ENCODE peak calls at places on chromosomes 3 and 15, in ten cellular contexts. One of them, this sample, is unnamed.

GRCh38 chr3:137509354-137510045 is 254.6 kb upstream of the SOX14 start:
- DNase-seq in CD4-positive, alpha-beta T cell: no peak
- DNase-seq in RWPE1: no peak
- DNase-seq in pancreas: no peak
- DNase-seq in cardiac muscle cell: no peak
- DNase-seq in C1 segment of cervical spinal cord: no peak
- DNase-seq in lower lobe of right lung: no peak
- DNase-seq in activated naive CD4-positive, alpha-beta T cell: no peak
- DNase-seq in HT-29: no peak
- DNase-seq in left kidney: peak
- DNase-seq in this sample: peak

GRCh38 chr15:32692286-32692685 is 25.5 kb upstream of the GREM1 start:
- DNase-seq in left kidney: no peak
- DNase-seq in RWPE1: no peak
- DNase-seq in CD4-positive, alpha-beta T cell: no peak
- DNase-seq in C1 segment of cervical spinal cord: no peak
- DNase-seq in cardiac muscle cell: no peak
- DNase-seq in HT-29: no peak
- DNase-seq in pancreas: no peak
- DNase-seq in lower lobe of right lung: no peak
- DNase-seq in activated naive CD4-positive, alpha-beta T cell: no peak
- DNase-seq in this sample: no peak

GRCh38 chr3:33386631-33387030 is 53.6 kb downstream of the UBP1 start:
- DNase-seq in lower lobe of right lung: no peak
- DNase-seq in RWPE1: no peak
- DNase-seq in pancreas: no peak
- DNase-seq in left kidney: no peak
- DNase-seq in HT-29: no peak
- DNase-seq in C1 segment of cervical spinal cord: no peak
- DNase-seq in CD4-positive, alpha-beta T cell: no peak
- DNase-seq in activated naive CD4-positive, alpha-beta T cell: no peak
- DNase-seq in cardiac muscle cell: no peak
- DNase-seq in this sample: no peak

GRCh38 chr3:152405915-152406802 is 137.4 kb downstream of the MBNL1 start:
- DNase-seq in left kidney: peak
- DNase-seq in C1 segment of cervical spinal cord: no peak
- DNase-seq in CD4-positive, alpha-beta T cell: no peak
- DNase-seq in RWPE1: peak
- DNase-seq in activated naive CD4-positive, alpha-beta T cell: no peak
- DNase-seq in cardiac muscle cell: peak
- DNase-seq in HT-29: no peak
- DNase-seq in pancreas: no peak
- DNase-seq in lower lobe of right lung: no peak
- DNase-seq in this sample: no peak

GRCh38 chr3:126149960-126150515 is 30.3 kb downstream of the ALDH1L1 start:
- DNase-seq in HT-29: no peak
- DNase-seq in lower lobe of right lung: peak
- DNase-seq in pancreas: no peak
- DNase-seq in left kidney: no peak
- DNase-seq in activated naive CD4-positive, alpha-beta T cell: no peak
- DNase-seq in cardiac muscle cell: no peak
- DNase-seq in C1 segment of cervical spinal cord: no peak
- DNase-seq in CD4-positive, alpha-beta T cell: no peak
- DNase-seq in RWPE1: no peak
- DNase-seq in this sample: no peak

GRCh38 chr3:14864131-14864530 is 45.4 kb downstream of the FGD5 start:
- DNase-seq in left kidney: no peak
- DNase-seq in lower lobe of right lung: no peak
- DNase-seq in pancreas: no peak
- DNase-seq in HT-29: no peak
- DNase-seq in activated naive CD4-positive, alpha-beta T cell: no peak
- DNase-seq in CD4-positive, alpha-beta T cell: no peak
- DNase-seq in RWPE1: no peak
- DNase-seq in C1 segment of cervical spinal cord: no peak
- DNase-seq in cardiac muscle cell: no peak
- DNase-seq in this sample: no peak

GRCh38 chr3:13879946-13880810 is at the start of gene WNT7A:
- DNase-seq in HT-29: no peak
- DNase-seq in lower lobe of right lung: no peak
- DNase-seq in left kidney: peak
- DNase-seq in cardiac muscle cell: peak
- DNase-seq in activated naive CD4-positive, alpha-beta T cell: peak
- DNase-seq in CD4-positive, alpha-beta T cell: peak
- DNase-seq in C1 segment of cervical spinal cord: peak
- DNase-seq in RWPE1: peak
- DNase-seq in pancreas: no peak
- DNase-seq in this sample: peak

GRCh38 chr15:46917853-46918252 is 799.5 kb upstream of the SEMA6D start:
- DNase-seq in activated naive CD4-positive, alpha-beta T cell: no peak
- DNase-seq in cardiac muscle cell: no peak
- DNase-seq in pancreas: no peak
- DNase-seq in CD4-positive, alpha-beta T cell: no peak
- DNase-seq in C1 segment of cervical spinal cord: no peak
- DNase-seq in left kidney: no peak
- DNase-seq in HT-29: no peak
- DNase-seq in RWPE1: no peak
- DNase-seq in lower lobe of right lung: no peak
- DNase-seq in this sample: no peak

GRCh38 chr15:90570643-90571042 is 40.9 kb downstream of the CRTC3 start:
- DNase-seq in lower lobe of right lung: no peak
- DNase-seq in activated naive CD4-positive, alpha-beta T cell: no peak
- DNase-seq in left kidney: no peak
- DNase-seq in C1 segment of cervical spinal cord: no peak
- DNase-seq in pancreas: no peak
- DNase-seq in cardiac muscle cell: no peak
- DNase-seq in RWPE1: no peak
- DNase-seq in CD4-positive, alpha-beta T cell: no peak
- DNase-seq in HT-29: no peak
- DNase-seq in this sample: no peak

GRCh38 chr3:146159037-146159436 is 1.9 kb downstream of the PLOD2 start:
- DNase-seq in RWPE1: no peak
- DNase-seq in left kidney: no peak
- DNase-seq in cardiac muscle cell: no peak
- DNase-seq in HT-29: no peak
- DNase-seq in activated naive CD4-positive, alpha-beta T cell: no peak
- DNase-seq in CD4-positive, alpha-beta T cell: no peak
- DNase-seq in pancreas: no peak
- DNase-seq in C1 segment of cervical spinal cord: no peak
- DNase-seq in lower lobe of right lung: no peak
- DNase-seq in this sample: no peak

GRCh38 chr3:126969586-126969985 is 13.3 kb upstream of the PLXNA1 start:
- DNase-seq in cardiac muscle cell: peak
- DNase-seq in left kidney: peak
- DNase-seq in activated naive CD4-positive, alpha-beta T cell: no peak
- DNase-seq in RWPE1: no peak
- DNase-seq in CD4-positive, alpha-beta T cell: no peak
- DNase-seq in lower lobe of right lung: no peak
- DNase-seq in C1 segment of cervical spinal cord: no peak
- DNase-seq in HT-29: no peak
- DNase-seq in pancreas: no peak
- DNase-seq in this sample: no peak

GRCh38 chr15:36130641-36131310 is 448.6 kb upstream of the CDIN1 start:
- DNase-seq in CD4-positive, alpha-beta T cell: no peak
- DNase-seq in lower lobe of right lung: no peak
- DNase-seq in pancreas: no peak
- DNase-seq in left kidney: no peak
- DNase-seq in activated naive CD4-positive, alpha-beta T cell: no peak
- DNase-seq in C1 segment of cervical spinal cord: no peak
- DNase-seq in cardiac muscle cell: no peak
- DNase-seq in RWPE1: peak
- DNase-seq in HT-29: no peak
- DNase-seq in this sample: no peak

GRCh38 chr15:70486451-70487379 is 276.6 kb downstream of the UACA start:
- DNase-seq in CD4-positive, alpha-beta T cell: peak
- DNase-seq in C1 segment of cervical spinal cord: peak
- DNase-seq in RWPE1: peak
- DNase-seq in left kidney: no peak
- DNase-seq in cardiac muscle cell: peak
- DNase-seq in pancreas: no peak
- DNase-seq in lower lobe of right lung: peak
- DNase-seq in activated naive CD4-positive, alpha-beta T cell: no peak
- DNase-seq in HT-29: no peak
- DNase-seq in this sample: no peak

GRCh38 chr15:92277776-92278175 is 115.9 kb upstream of the ST8SIA2 start:
- DNase-seq in cardiac muscle cell: peak
- DNase-seq in CD4-positive, alpha-beta T cell: no peak
- DNase-seq in C1 segment of cervical spinal cord: no peak
- DNase-seq in left kidney: peak
- DNase-seq in RWPE1: peak
- DNase-seq in activated naive CD4-positive, alpha-beta T cell: no peak
- DNase-seq in lower lobe of right lung: peak
- DNase-seq in HT-29: peak
- DNase-seq in pancreas: no peak
- DNase-seq in this sample: no peak

GRCh38 chr3:197490659-197491058 is 65.1 kb downstream of the BDH1 start:
- DNase-seq in activated naive CD4-positive, alpha-beta T cell: no peak
- DNase-seq in pancreas: no peak
- DNase-seq in HT-29: no peak
- DNase-seq in lower lobe of right lung: no peak
- DNase-seq in cardiac muscle cell: no peak
- DNase-seq in C1 segment of cervical spinal cord: no peak
- DNase-seq in RWPE1: no peak
- DNase-seq in CD4-positive, alpha-beta T cell: no peak
- DNase-seq in left kidney: no peak
- DNase-seq in this sample: no peak

GRCh38 chr3:191136347-191136746 is 62.7 kb upstream of the OSTN start:
- DNase-seq in left kidney: no peak
- DNase-seq in C1 segment of cervical spinal cord: no peak
- DNase-seq in pancreas: no peak
- DNase-seq in RWPE1: no peak
- DNase-seq in CD4-positive, alpha-beta T cell: no peak
- DNase-seq in HT-29: peak
- DNase-seq in cardiac muscle cell: peak
- DNase-seq in lower lobe of right lung: no peak
- DNase-seq in activated naive CD4-positive, alpha-beta T cell: no peak
- DNase-seq in this sample: peak

GRCh38 chr3:20539666-20540460 is 353.9 kb upstream of the SGO1 start:
- DNase-seq in CD4-positive, alpha-beta T cell: no peak
- DNase-seq in pancreas: no peak
- DNase-seq in cardiac muscle cell: no peak
- DNase-seq in left kidney: no peak
- DNase-seq in C1 segment of cervical spinal cord: no peak
- DNase-seq in lower lobe of right lung: no peak
- DNase-seq in HT-29: no peak
- DNase-seq in activated naive CD4-positive, alpha-beta T cell: no peak
- DNase-seq in RWPE1: no peak
- DNase-seq in this sample: no peak

GRCh38 chr15:43376017-43376705 is 5.3 kb downstream of the TUBGCP4 start:
- DNase-seq in RWPE1: peak
- DNase-seq in CD4-positive, alpha-beta T cell: peak
- DNase-seq in cardiac muscle cell: peak
- DNase-seq in HT-29: peak
- DNase-seq in activated naive CD4-positive, alpha-beta T cell: peak
- DNase-seq in lower lobe of right lung: no peak
- DNase-seq in C1 segment of cervical spinal cord: no peak
- DNase-seq in pancreas: no peak
- DNase-seq in left kidney: peak
- DNase-seq in this sample: peak

GRCh38 chr3:135368316-135368715 is 573.3 kb downstream of the EPHB1 start:
- DNase-seq in cardiac muscle cell: no peak
- DNase-seq in lower lobe of right lung: no peak
- DNase-seq in CD4-positive, alpha-beta T cell: no peak
- DNase-seq in RWPE1: no peak
- DNase-seq in pancreas: no peak
- DNase-seq in HT-29: no peak
- DNase-seq in activated naive CD4-positive, alpha-beta T cell: no peak
- DNase-seq in left kidney: no peak
- DNase-seq in C1 segment of cervical spinal cord: no peak
- DNase-seq in this sample: no peak

GRCh38 chr3:125512135-125512920 is 7.7 kb downstream of the SNX4 start:
- DNase-seq in HT-29: peak
- DNase-seq in CD4-positive, alpha-beta T cell: no peak
- DNase-seq in cardiac muscle cell: peak
- DNase-seq in RWPE1: peak
- DNase-seq in pancreas: no peak
- DNase-seq in C1 segment of cervical spinal cord: no peak
- DNase-seq in left kidney: peak
- DNase-seq in activated naive CD4-positive, alpha-beta T cell: no peak
- DNase-seq in lower lobe of right lung: no peak
- DNase-seq in this sample: no peak

GRCh38 chr3:51391566-51392300 is 648 bp downstream of the RBM15B start:
- DNase-seq in lower lobe of right lung: peak
- DNase-seq in pancreas: peak
- DNase-seq in cardiac muscle cell: peak
- DNase-seq in left kidney: peak
- DNase-seq in HT-29: peak
- DNase-seq in C1 segment of cervical spinal cord: peak
- DNase-seq in activated naive CD4-positive, alpha-beta T cell: peak
- DNase-seq in RWPE1: no peak
- DNase-seq in CD4-positive, alpha-beta T cell: peak
- DNase-seq in this sample: no peak

GRCh38 chr15:94001113-94001919 is 230.0 kb upstream of the MCTP2 start:
- DNase-seq in pancreas: no peak
- DNase-seq in activated naive CD4-positive, alpha-beta T cell: no peak
- DNase-seq in CD4-positive, alpha-beta T cell: no peak
- DNase-seq in lower lobe of right lung: no peak
- DNase-seq in cardiac muscle cell: no peak
- DNase-seq in left kidney: no peak
- DNase-seq in C1 segment of cervical spinal cord: no peak
- DNase-seq in HT-29: no peak
- DNase-seq in RWPE1: no peak
- DNase-seq in this sample: no peak

GRCh38 chr3:177466076-177466475 is 268.8 kb upstream of the TBL1XR1 start:
- DNase-seq in lower lobe of right lung: no peak
- DNase-seq in left kidney: no peak
- DNase-seq in C1 segment of cervical spinal cord: no peak
- DNase-seq in RWPE1: no peak
- DNase-seq in cardiac muscle cell: peak
- DNase-seq in activated naive CD4-positive, alpha-beta T cell: no peak
- DNase-seq in HT-29: no peak
- DNase-seq in pancreas: no peak
- DNase-seq in CD4-positive, alpha-beta T cell: no peak
- DNase-seq in this sample: no peak

GRCh38 chr3:7876741-7877297 is 624.8 kb upstream of the LMCD1 start:
- DNase-seq in activated naive CD4-positive, alpha-beta T cell: peak
- DNase-seq in cardiac muscle cell: peak
- DNase-seq in C1 segment of cervical spinal cord: no peak
- DNase-seq in pancreas: no peak
- DNase-seq in HT-29: peak
- DNase-seq in CD4-positive, alpha-beta T cell: peak
- DNase-seq in lower lobe of right lung: no peak
- DNase-seq in left kidney: peak
- DNase-seq in RWPE1: no peak
- DNase-seq in this sample: no peak

GRCh38 chr3:5875056-5875455 is 687.5 kb downstream of the EDEM1 start:
- DNase-seq in RWPE1: no peak
- DNase-seq in activated naive CD4-positive, alpha-beta T cell: no peak
- DNase-seq in C1 segment of cervical spinal cord: no peak
- DNase-seq in left kidney: no peak
- DNase-seq in HT-29: no peak
- DNase-seq in lower lobe of right lung: no peak
- DNase-seq in pancreas: no peak
- DNase-seq in cardiac muscle cell: no peak
- DNase-seq in CD4-positive, alpha-beta T cell: no peak
- DNase-seq in this sample: no peak

GRCh38 chr3:29475854-29476253 is 195.0 kb downstream of the RBMS3 start:
- DNase-seq in lower lobe of right lung: no peak
- DNase-seq in activated naive CD4-positive, alpha-beta T cell: no peak
- DNase-seq in left kidney: no peak
- DNase-seq in CD4-positive, alpha-beta T cell: no peak
- DNase-seq in C1 segment of cervical spinal cord: no peak
- DNase-seq in cardiac muscle cell: no peak
- DNase-seq in RWPE1: no peak
- DNase-seq in pancreas: no peak
- DNase-seq in HT-29: no peak
- DNase-seq in this sample: peak

GRCh38 chr15:70964058-70964457 is 71.4 kb downstream of the LRRC49 start:
- DNase-seq in cardiac muscle cell: no peak
- DNase-seq in HT-29: no peak
- DNase-seq in lower lobe of right lung: no peak
- DNase-seq in left kidney: no peak
- DNase-seq in RWPE1: no peak
- DNase-seq in C1 segment of cervical spinal cord: no peak
- DNase-seq in CD4-positive, alpha-beta T cell: no peak
- DNase-seq in pancreas: no peak
- DNase-seq in activated naive CD4-positive, alpha-beta T cell: no peak
- DNase-seq in this sample: no peak

GRCh38 chr15:28131946-28132345 is 32.8 kb upstream of the OCA2 start:
- DNase-seq in pancreas: no peak
- DNase-seq in HT-29: no peak
- DNase-seq in activated naive CD4-positive, alpha-beta T cell: no peak
- DNase-seq in left kidney: no peak
- DNase-seq in RWPE1: no peak
- DNase-seq in C1 segment of cervical spinal cord: no peak
- DNase-seq in CD4-positive, alpha-beta T cell: no peak
- DNase-seq in cardiac muscle cell: no peak
- DNase-seq in lower lobe of right lung: no peak
- DNase-seq in this sample: no peak